ENCODE peak calls at places on chromosomes 5 and 9, in six cellular contexts. X, R, Y, B, W and L are unnamed samples.

GRCh38 chr9:136137321-136138054 is 18.8 kb upstream of the TMEM250 start:
- DNase-seq in X (no peak), R (no peak), Y (no peak), B (no peak), W (no peak), L (no peak)

GRCh38 chr5:150401376-150402201 is 11.1 kb downstream of the CD74 start:
- DNase-seq in X (no peak), R (no peak), Y (no peak), B (no peak), W (no peak), L (no peak)

GRCh38 chr9:127708952-127709587 is 2.3 kb downstream of the CFAP157 start:
- DNase-seq in X (no peak), R (no peak), Y (no peak), B (no peak), W (no peak), L (no peak)

GRCh38 chr5:173281910-173282309 is 46.3 kb downstream of the STC2 start:
- DNase-seq in X (peak), R (no peak), Y (no peak), B (no peak), W (no peak), L (no peak)

GRCh38 chr5:124231240-124231639 is 515.2 kb downstream of the ZNF608 start:
- DNase-seq in X (no peak), R (no peak), Y (no peak), B (no peak), W (no peak), L (no peak)

GRCh38 chr9:98228392-98229089 is 26.9 kb downstream of the TBC1D2 start:
- DNase-seq in X (no peak), R (no peak), Y (no peak), B (no peak), W (no peak), L (no peak)

GRCh38 chr9:127223810-127224177 is 40.8 kb upstream of the GARNL3 start:
- DNase-seq in X (no peak), R (no peak), Y (no peak), B (no peak), W (no peak), L (no peak)

GRCh38 chr5:88952344-88952743 is 69.4 kb upstream of the MEF2C start:
- DNase-seq in X (no peak), R (peak), Y (no peak), B (no peak), W (no peak), L (no peak)

GRCh38 chr9:87498046-87498815 is 564 bp downstream of the DAPK1 start:
- DNase-seq in X (peak), R (peak), Y (no peak), B (peak), W (no peak), L (no peak)

GRCh38 chr5:110769282-110769681 is 30.5 kb downstream of the SLC25A46 start:
- DNase-seq in X (peak), R (peak), Y (no peak), B (no peak), W (no peak), L (no peak)

GRCh38 chr9:16413509-16414016 is 456.9 kb downstream of the BNC2 start:
- DNase-seq in X (peak), R (peak), Y (no peak), B (no peak), W (no peak), L (no peak)

GRCh38 chr9:38144421-38144820 is 75.4 kb upstream of the SHB start:
- DNase-seq in X (peak), R (peak), Y (no peak), B (no peak), W (no peak), L (no peak)

GRCh38 chr9:133930046-133931015 is 61.8 kb downstream of the VAV2 start:
- DNase-seq in X (no peak), R (no peak), Y (no peak), B (peak), W (no peak), L (no peak)

GRCh38 chr5:112445626-112446350 is 26.7 kb upstream of the EPB41L4A start:
- DNase-seq in X (no peak), R (no peak), Y (no peak), B (no peak), W (no peak), L (no peak)

GRCh38 chr5:100761192-100761591 is 141.9 kb downstream of the ST8SIA4 start:
- DNase-seq in X (no peak), R (peak), Y (no peak), B (no peak), W (no peak), L (no peak)

GRCh38 chr5:100464418-100464817 is 70.8 kb upstream of the FAM174A start:
- DNase-seq in X (peak), R (peak), Y (no peak), B (no peak), W (no peak), L (no peak)

GRCh38 chr5:102554728-102555127 is 55.9 kb upstream of the SLCO6A1 start:
- DNase-seq in X (no peak), R (peak), Y (no peak), B (no peak), W (no peak), L (no peak)

GRCh38 chr5:158746979-158747378 is 352.7 kb downstream of the EBF1 start:
- DNase-seq in X (peak), R (peak), Y (no peak), B (no peak), W (no peak), L (no peak)

GRCh38 chr5:159814810-159815585 is 101.3 kb upstream of the ADRA1B start:
- DNase-seq in X (no peak), R (peak), Y (no peak), B (no peak), W (no peak), L (no peak)

GRCh38 chr9:81619353-81620008 is 69.9 kb downstream of the TLE1 start:
- DNase-seq in X (peak), R (peak), Y (no peak), B (no peak), W (no peak), L (no peak)